ENCODE peak calls at places on chromosomes 7 and 10, in four cellular contexts. C, L, O and K are unnamed samples.
A peak's percentile ranks its signal among the peaks of the same experiment; 100 is the strongest.

GRCh38 chr7:121624922-121625321 is 228.8 kb upstream of the FAM3C start:
- DNase-seq in O (no peak), L (no peak), C (no peak), K (no peak)

GRCh38 chr7:128022631-128023532 is 8.4 kb downstream of the LRRC4 start:
- DNase-seq in C (no peak), O (peak; percentile 80), L (no peak), K (no peak)

GRCh38 chr10:91163269-91163708 is 57.2 kb upstream of the PCGF5 start:
- DNase-seq in C (peak; percentile 76), L (peak; percentile 86), O (peak; percentile 75), K (peak; percentile 77)

GRCh38 chr10:121844537-121844936 is 83.3 kb downstream of the ATE1 start:
- DNase-seq in C (no peak), L (no peak), O (no peak), K (no peak)

GRCh38 chr7:127986581-127987461 is 44.4 kb downstream of the LRRC4 start:
- DNase-seq in L (no peak), C (no peak), O (peak; percentile 10), K (no peak)

GRCh38 chr10:43461950-43462349 is 25.0 kb downstream of the ZNF487 start:
- DNase-seq in C (no peak), L (no peak), O (peak; percentile 79), K (no peak)

GRCh38 chr7:6436385-6436685 is 11.4 kb downstream of the DAGLB start:
- DNase-seq in C (no peak), O (no peak), L (no peak), K (no peak)

GRCh38 chr10:35336084-35336831 is at the start of gene CCNY:
- DNase-seq in O (peak; percentile 94), L (peak; percentile 87), C (peak; percentile 57), K (peak; percentile 70)

GRCh38 chr7:129950191-129950940 is 2.4 kb downstream of the UBE2H start:
- DNase-seq in L (no peak), C (no peak), O (no peak), K (no peak)